ENCODE peak calls at places on chromosome 12, in five cellular contexts. P is cardiac fibroblast, L is mucosa of descending colon, I is transverse colon, N is MM.1S. E is an unnamed sample.

GRCh38 chr12:1056390-1056789 is 65.4 kb downstream of the ERC1 start:
- DNase-seq in P (no peak), N (no peak), I (no peak), L (no peak), E (no peak)

GRCh38 chr12:6450091-6450868 is 1.6 kb upstream of the TAPBPL start:
- DNase-seq in I (no peak), P (no peak), N (no peak), L (no peak), E (no peak)

GRCh38 chr12:103623716-103624115 is 36.6 kb downstream of the STAB2 start:
- DNase-seq in P (no peak), L (no peak), N (no peak), I (no peak), E (no peak)

GRCh38 chr12:8088574-8088973 is 6.5 kb downstream of the NECAP1 start:
- DNase-seq in L (peak), N (peak), P (no peak), I (peak), E (peak)

GRCh38 chr12:95002754-95003153 is 743 bp downstream of the NDUFA12 start:
- DNase-seq in I (no peak), L (no peak), P (no peak), N (no peak), E (no peak)

GRCh38 chr12:66636771-66637170 is 42.1 kb downstream of the GRIP1 start:
- DNase-seq in L (no peak), P (no peak), I (no peak), N (no peak), E (no peak)

GRCh38 chr12:96719671-96720362 is 187.2 kb upstream of the NEDD1 start:
- DNase-seq in L (peak), P (peak), I (peak), N (peak), E (peak)

GRCh38 chr12:47838286-47838931 is 18.7 kb upstream of the HDAC7 start:
- DNase-seq in L (peak), P (peak), N (no peak), I (no peak), E (peak)

GRCh38 chr12:54424232-54424631 is 5.2 kb upstream of the ITGA5 start:
- DNase-seq in N (no peak), I (no peak), L (no peak), P (no peak), E (no peak)

GRCh38 chr12:25959069-25959961 is 833 bp downstream of the RASSF8 start:
- DNase-seq in N (peak), I (peak), P (peak), L (peak), E (peak)

GRCh38 chr12:119666900-119667576 is 895 bp upstream of the PRKAB1 start:
- DNase-seq in I (no peak), P (no peak), L (no peak), N (no peak), E (peak)

GRCh38 chr12:59193476-59194050 is 273.3 kb upstream of the LRIG3 start:
- DNase-seq in P (no peak), I (no peak), L (no peak), N (no peak), E (no peak)

GRCh38 chr12:14408208-14408607 is 42.7 kb downstream of the ATF7IP start:
- DNase-seq in N (peak), I (no peak), L (no peak), P (peak), E (peak)

GRCh38 chr12:100348657-100349454 is 8.0 kb upstream of the SLC17A8 start:
- DNase-seq in N (peak), I (no peak), L (no peak), P (peak), E (peak)

GRCh38 chr12:96989916-96990315 is 82.9 kb downstream of the NEDD1 start:
- DNase-seq in I (no peak), P (no peak), N (peak), L (no peak), E (peak)

GRCh38 chr12:108538796-108539195 is 22.2 kb downstream of the SART3 start:
- DNase-seq in L (no peak), P (no peak), I (no peak), N (no peak), E (no peak)

GRCh38 chr12:27333311-27334009 is 824 bp downstream of the BMAL2 start:
- DNase-seq in N (peak), P (no peak), L (peak), I (peak), E (peak)

GRCh38 chr12:27463826-27464554 is 17.5 kb downstream of the SMCO2 start:
- DNase-seq in L (peak), N (no peak), P (peak), I (no peak), E (no peak)

GRCh38 chr12:113077057-113077858 is 20.7 kb downstream of the DTX1 start:
- DNase-seq in I (no peak), P (no peak), N (no peak), L (no peak), E (peak)
- H3K4me3 ChIP-seq in I (no peak), P (no peak), N (no peak), L (no peak), E (no peak)

GRCh38 chr12:42104087-42104486 is 40.6 kb downstream of the GXYLT1 start:
- DNase-seq in L (no peak), N (no peak), I (no peak), P (no peak), E (no peak)
- TF ChIP-seq CTCF in L (no peak), N (no peak), I (no peak), P (peak), E (no peak)

GRCh38 chr12:131773582-131774221 is 54.5 kb upstream of the MMP17 start:
- DNase-seq in I (peak), N (peak), P (no peak), L (no peak), E (peak)

GRCh38 chr12:131775124-131775903 is 52.9 kb upstream of the MMP17 start:
- DNase-seq in L (no peak), P (no peak), I (no peak), N (no peak), E (peak)

GRCh38 chr12:131779027-131779426 is 49.2 kb upstream of the MMP17 start:
- DNase-seq in N (no peak), L (no peak), P (no peak), I (no peak), E (no peak)

GRCh38 chr12:131775904-131776889 is 52.0 kb upstream of the MMP17 start:
- DNase-seq in I (no peak), L (no peak), N (no peak), P (no peak), E (peak)

GRCh38 chr12:131774576-131774975 is 53.6 kb upstream of the MMP17 start:
- DNase-seq in N (no peak), P (no peak), L (no peak), I (no peak), E (no peak)
- H3K4me3 ChIP-seq in N (no peak), P (no peak), L (no peak), I (no peak), E (peak)

DNA sequence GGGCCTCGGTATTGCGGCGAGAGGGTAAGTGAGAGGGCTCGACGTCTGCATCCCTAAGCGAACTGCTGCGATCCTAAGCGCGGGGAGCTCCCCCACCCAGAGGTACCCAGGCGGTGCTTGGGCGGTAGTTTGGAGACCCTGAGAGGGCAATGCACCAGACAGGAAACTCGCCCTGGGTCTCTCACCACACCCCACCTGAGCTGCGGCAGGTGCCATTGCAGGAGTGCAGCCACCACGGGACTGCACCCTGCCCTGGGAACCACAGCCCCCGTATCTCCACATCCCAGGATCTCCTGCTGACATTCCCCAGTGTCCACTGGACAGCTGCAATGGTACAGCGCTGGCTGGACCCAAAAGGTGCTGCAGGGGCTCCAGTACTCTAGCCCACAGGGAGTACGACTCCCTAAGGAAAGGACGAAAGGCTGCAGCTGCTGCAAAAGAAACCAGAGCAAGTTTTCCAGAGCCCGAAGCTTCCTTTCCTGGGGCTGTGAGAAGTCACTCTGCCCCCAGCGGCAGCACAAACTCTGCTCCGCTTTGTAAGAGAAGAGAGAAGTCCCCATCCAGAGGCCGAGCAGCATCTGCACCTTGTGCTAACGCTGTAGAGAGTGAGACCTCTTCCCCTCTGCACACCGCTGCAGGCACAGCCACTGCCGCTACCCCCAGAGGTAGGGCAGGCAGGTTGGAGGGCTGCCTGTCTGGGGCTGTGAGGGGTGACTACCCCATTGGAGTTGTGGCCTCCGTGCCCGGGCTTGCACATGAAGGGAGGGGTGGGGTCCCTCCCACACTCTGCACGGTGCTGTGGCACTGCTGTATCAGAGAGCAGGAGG is 31.1 kb upstream of the MON2 start:
- DNase-seq in I (peak), L (peak), N (peak), P (peak), E (peak)
- TF ChIP-seq CTCF in I (peak), L (no peak), N (peak), P (peak), E (peak)

DNA sequence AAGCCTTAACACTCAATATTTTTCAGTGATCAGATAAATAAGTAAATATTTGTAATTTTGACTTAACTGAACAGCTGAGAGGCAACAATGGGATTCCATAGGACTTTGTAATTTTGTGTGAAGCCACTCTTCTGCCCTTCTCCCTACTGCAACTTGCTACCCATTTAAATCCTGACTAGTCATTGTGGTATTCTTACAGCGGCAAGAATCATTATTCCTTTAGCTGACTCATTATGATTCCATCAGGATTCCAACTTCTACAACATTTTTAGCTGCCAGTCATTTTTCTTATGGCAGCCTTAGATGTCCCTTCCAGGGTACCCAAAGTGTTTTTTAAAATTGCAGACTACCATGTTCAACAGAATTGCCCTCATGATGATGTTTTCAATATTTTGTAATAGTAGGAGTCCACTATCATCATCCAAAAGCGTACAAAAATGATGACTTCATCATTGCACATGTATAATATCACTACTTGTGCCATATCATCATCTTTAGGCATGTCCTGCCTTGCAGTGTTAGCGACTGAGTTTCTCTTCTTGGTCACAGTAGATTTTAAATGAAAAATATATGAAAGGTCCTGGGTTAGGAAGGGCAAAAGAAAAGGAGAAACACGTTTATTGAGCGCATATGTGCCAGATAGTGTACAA is 5.1 kb upstream of the MAGOHB start:
- DNase-seq in N (no peak), I (no peak), L (no peak), P (peak), E (no peak)
- H3K4me3 ChIP-seq in N (no peak), I (no peak), L (no peak), P (no peak), E (no peak)

GRCh38 chr12:93895096-93895460 is 217.9 kb downstream of the CRADD start:
- DNase-seq in P (peak), N (no peak), L (no peak), I (no peak), E (no peak)
- TF ChIP-seq CTCF in P (peak), N (no peak), L (no peak), I (no peak), E (no peak)

DNA sequence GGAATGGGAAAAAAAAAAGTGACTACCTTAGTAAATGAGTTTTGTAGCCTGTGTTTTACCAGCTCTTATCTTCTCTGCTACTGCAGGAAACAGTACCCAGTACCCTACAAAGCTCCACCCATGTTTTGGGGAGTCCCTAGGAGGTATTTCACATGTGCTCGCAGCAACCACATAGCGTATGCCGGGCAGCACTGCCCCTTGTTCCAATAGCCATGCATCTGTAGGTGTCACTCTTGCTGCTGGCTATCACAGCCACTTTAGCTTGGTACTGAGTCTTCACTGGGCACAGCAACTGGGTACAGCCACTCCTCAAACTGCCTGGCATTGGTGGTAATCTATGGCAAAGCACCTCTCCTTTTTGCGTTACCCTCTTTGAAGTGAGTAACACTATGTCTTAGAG is 2.0 kb upstream of the MDM1 start:
- DNase-seq in I (peak), L (peak), P (no peak), N (no peak), E (peak)
- H3K4me3 ChIP-seq in I (no peak), L (no peak), P (no peak), N (no peak), E (no peak)

GRCh38 chr12:51025748-51026654 is at the start of gene SLC11A2:
- DNase-seq in N (peak), L (peak), P (peak), I (peak), E (peak)
- TF ChIP-seq CTCF in N (peak), L (no peak), P (no peak), I (peak), E (no peak)

DNA sequence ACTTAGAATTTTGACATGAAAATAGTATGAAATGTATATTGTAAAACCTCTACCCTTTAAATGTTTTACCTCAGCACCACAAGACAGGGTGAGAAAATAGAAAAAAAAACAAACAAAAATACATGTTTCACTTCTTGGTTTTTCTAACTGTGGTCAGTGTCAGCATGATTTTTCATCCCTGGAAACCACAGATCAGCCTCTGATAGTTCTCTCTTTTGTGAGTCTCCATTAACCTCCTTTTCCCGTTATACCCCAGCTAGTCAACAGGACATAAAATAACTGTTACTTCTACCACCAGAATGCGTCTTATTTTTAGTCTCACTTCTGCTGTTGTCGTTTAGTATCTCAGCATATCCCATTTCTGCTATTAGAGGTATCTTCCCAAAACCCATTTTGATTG is 48.3 kb upstream of the KCNMB4 start:
- DNase-seq in I (no peak), N (peak), L (no peak), P (no peak), E (peak)
- H3K4me3 ChIP-seq in I (no peak), N (no peak), L (no peak), P (no peak), E (no peak)

DNA sequence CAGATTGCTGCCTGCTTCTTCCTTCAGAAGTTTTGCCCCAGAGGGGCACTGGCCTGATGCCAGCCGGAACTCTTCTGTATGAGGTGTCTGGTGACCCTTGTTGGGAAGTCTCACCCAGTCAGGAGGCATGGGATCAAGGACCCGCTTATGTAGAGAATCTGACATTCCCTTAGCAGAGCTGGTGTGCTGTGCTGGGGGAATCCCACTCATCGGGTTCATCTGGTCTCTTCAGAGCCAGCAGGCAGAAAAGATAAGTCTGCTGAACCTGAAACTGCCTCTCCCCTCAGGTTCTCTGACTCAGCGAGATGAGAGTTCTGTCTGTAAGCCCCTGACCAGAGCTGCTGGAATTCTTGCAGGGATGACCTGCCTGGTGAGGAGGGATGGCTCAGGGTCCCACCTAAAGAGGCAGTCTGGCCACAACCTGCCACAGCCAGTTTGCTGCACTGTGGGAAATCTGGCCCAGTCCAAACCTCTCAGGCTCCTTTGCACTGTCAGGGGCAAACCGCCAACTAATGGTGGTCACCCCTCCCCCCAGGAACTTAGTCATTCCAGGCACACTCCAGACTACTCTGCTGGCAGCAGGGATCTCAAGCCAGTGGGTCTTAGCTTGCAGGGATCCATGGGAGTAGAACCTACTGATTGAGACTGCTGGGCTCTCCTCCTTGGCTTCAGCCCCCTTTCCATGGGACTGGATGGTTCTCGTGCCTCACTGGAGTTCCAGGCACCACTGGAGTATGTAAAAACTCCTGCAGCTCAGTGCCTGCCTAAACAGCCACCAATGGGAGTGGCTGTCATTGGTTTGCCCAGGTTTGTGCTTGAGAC is 4.1 kb downstream of the CLEC2D start:
- DNase-seq in I (peak), N (peak), P (peak), L (peak), E (peak)
- TF ChIP-seq CTCF in I (no peak), N (no peak), P (no peak), L (no peak), E (no peak)

E was measured in GM12865.